ENCODE peak calls at places on chromosomes 5 and 9, in four cellular contexts. U is H1, G is HepG2, M is SK-N-SH. Y is an unnamed sample.

GRCh38 chr9:71285191-71285656 is 163.8 kb upstream of the TRPM3 start:
- DNase-seq in M (peak; percentile 32), G (peak; percentile 62), U (no peak), Y (no peak)

GRCh38 chr9:32939576-32939975 is 61.9 kb downstream of the APTX start:
- DNase-seq in M (no peak), U (no peak), G (no peak), Y (no peak)

GRCh38 chr9:114988962-114989599 is 58.7 kb upstream of the TNFSF8 start:
- DNase-seq in U (no peak), G (no peak), M (no peak), Y (peak; percentile 26)

GRCh38 chr5:54859321-54859720 is 126.1 kb downstream of the ESM1 start:
- DNase-seq in M (no peak), G (no peak), U (no peak), Y (no peak)

GRCh38 chr9:76718166-76718565 is 46.1 kb upstream of the PCA3 start:
- DNase-seq in M (no peak), U (peak; percentile 19), G (no peak), Y (no peak)

GRCh38 chr5:73822989-73823339 is 197.0 kb downstream of the ARHGEF28 start:
- DNase-seq in U (no peak), G (peak; percentile 85), M (no peak), Y (no peak)

GRCh38 chr9:84397822-84398221 is 57.3 kb upstream of the SLC28A3 start:
- DNase-seq in U (no peak), M (no peak), G (no peak), Y (no peak)

GRCh38 chr5:71481441-71481840 is 26.0 kb downstream of the BDP1 start:
- DNase-seq in M (no peak), U (no peak), G (no peak), Y (no peak)

GRCh38 chr9:136021891-136022681 is 60.9 kb upstream of the UBAC1 start:
- DNase-seq in M (no peak), U (no peak), G (no peak), Y (no peak)

GRCh38 chr5:16791036-16791705 is 144.9 kb downstream of the MYO10 start:
- DNase-seq in U (no peak), M (peak; percentile 69), G (peak; percentile 36), Y (peak; percentile 24)

GRCh38 chr5:35202319-35203111 is 27.8 kb downstream of the PRLR start:
- DNase-seq in U (peak; percentile 25), G (peak; percentile 70), M (peak; percentile 51), Y (no peak)

GRCh38 chr5:14669415-14669814 is 4.9 kb downstream of the OTULIN start:
- DNase-seq in U (no peak), G (no peak), M (no peak), Y (no peak)

GRCh38 chr5:56359809-56360685 is 126.9 kb upstream of the ANKRD55 start:
- DNase-seq in G (peak; percentile 35), M (no peak), U (no peak), Y (no peak)

GRCh38 chr5:88803309-88803708 is 79.7 kb downstream of the MEF2C start:
- DNase-seq in G (no peak), U (no peak), M (no peak), Y (no peak)

GRCh38 chr5:1764606-1764960 is 35.1 kb downstream of the MRPL36 start:
- DNase-seq in U (no peak), M (no peak), G (no peak), Y (no peak)

GRCh38 chr9:69758981-69759477 is 782 bp downstream of the PTAR1 start:
- DNase-seq in M (no peak), U (no peak), G (no peak), Y (no peak)

GRCh38 chr5:88684136-88684500 is 198.9 kb downstream of the MEF2C start:
- DNase-seq in U (no peak), G (no peak), M (no peak), Y (no peak)

GRCh38 chr5:11878846-11879245 is 25.4 kb downstream of the CTNND2 start:
- DNase-seq in G (no peak), U (no peak), M (no peak), Y (no peak)

GRCh38 chr5:155926011-155926410 is 401.0 kb upstream of the SGCD start:
- DNase-seq in G (no peak), U (no peak), M (no peak), Y (no peak)

GRCh38 chr9:102355982-102356381 is 617.5 kb upstream of the GRIN3A start:
- DNase-seq in G (no peak), M (no peak), U (no peak), Y (no peak)

GRCh38 chr9:14205463-14205862 is 108.5 kb downstream of the NFIB start:
- DNase-seq in M (no peak), U (no peak), G (no peak), Y (no peak)

GRCh38 chr9:97737429-97737828 is 40.3 kb upstream of the XPA start:
- DNase-seq in G (peak; percentile 22), U (no peak), M (peak; percentile 65), Y (no peak)

GRCh38 chr5:124180523-124181461 is 565.6 kb downstream of the ZNF608 start:
- DNase-seq in M (no peak), U (no peak), G (no peak), Y (no peak)

GRCh38 chr9:120951960-120952630 is 25.5 kb upstream of the TRAF1 start:
- DNase-seq in M (no peak), U (no peak), G (no peak), Y (no peak)

GRCh38 chr9:128429505-128430086 is 8.9 kb downstream of the CERCAM start:
- DNase-seq in G (no peak), U (no peak), M (no peak), Y (no peak)

GRCh38 chr5:176772271-176773210 is 37.8 kb upstream of the UNC5A start:
- DNase-seq in G (no peak), U (no peak), M (no peak), Y (no peak)

GRCh38 chr9:133115604-133116345 is 5.3 kb downstream of the RALGDS start:
- DNase-seq in M (no peak), G (no peak), U (no peak), Y (peak; percentile 79)

DNA sequence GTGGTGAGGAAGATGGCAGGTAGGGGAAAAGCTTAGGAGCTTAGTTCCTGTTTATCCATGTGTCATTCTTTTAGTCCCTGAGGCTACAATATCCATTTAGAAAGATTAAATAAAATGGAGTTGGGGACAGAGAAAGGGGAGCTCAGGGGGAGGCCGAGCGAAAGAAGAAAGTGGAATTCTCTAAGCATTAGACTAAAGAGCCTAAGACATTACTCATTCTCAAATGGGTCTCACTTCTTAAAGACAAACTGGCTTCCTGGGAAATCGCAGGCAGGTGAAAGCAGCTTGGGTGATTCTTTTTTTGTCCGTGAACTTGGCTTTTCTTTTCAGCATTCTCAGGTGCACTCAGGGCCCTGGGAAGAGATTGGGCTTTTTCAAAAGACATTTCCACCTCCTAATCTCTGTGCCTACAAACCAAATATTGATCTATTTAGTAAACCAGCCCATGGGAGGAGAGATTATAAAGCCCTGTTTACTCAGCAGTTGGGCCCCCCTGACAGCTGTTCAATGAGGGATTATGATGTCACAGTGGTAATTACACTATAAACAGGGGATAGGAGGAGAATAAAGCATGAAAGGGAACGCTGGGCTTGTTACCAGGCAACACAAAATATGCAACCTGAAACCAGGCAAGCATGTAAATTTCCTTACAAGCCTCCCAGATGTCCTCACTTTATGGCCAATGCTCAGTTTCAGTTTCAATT is 584.0 kb downstream of the ACTL7B start:
- DNase-seq in U (no peak), G (peak; percentile 29), M (no peak), Y (no peak)
- TF ChIP-seq TCF12 in U (peak; percentile 26), G (no peak), M (no peak), Y (no peak)

GRCh38 chr9:87581949-87582637 is 84.4 kb downstream of the DAPK1 start:
- DNase-seq in G (no peak), M (no peak), U (no peak), Y (no peak)
- TF ChIP-seq TCF12 in G (no peak), M (no peak), U (no peak), Y (no peak)

GRCh38 chr9:126927419-126927818 is 12.8 kb downstream of the RALGPS1 start:
- DNase-seq in G (no peak), M (no peak), U (no peak), Y (no peak)
- TF ChIP-seq TCF12 in G (no peak), M (no peak), U (no peak), Y (no peak)

GRCh38 chr9:89548210-89548609 is 50.3 kb upstream of the SEMA4D start:
- DNase-seq in G (no peak), M (no peak), U (no peak), Y (no peak)
- TF ChIP-seq TCF12 in G (no peak), M (no peak), U (no peak), Y (no peak)